ENCODE peak calls at places on chromosome 1, in ten cellular contexts. K is right lobe of liver, B is neural progenitor cell, L is mesendoderm, W is adipocyte, V is testis, D is body of pancreas, T is K562, J is HAP-1, X is cardiac muscle cell. I is an unnamed sample. For H3K36me3, the result is how much of the 10 kb centered on the place peaks cover.

GRCh38 chr1:42784946-42785693 is at the start of gene TMEM269:
- DNase-seq in K (peak), V (no peak), J (no peak), L (no peak), X (peak), T (no peak), W (peak), D (peak), B (no peak), I (peak)

GRCh38 chr1:110477041-110477440 is 26.1 kb downstream of the PROK1 start:
- DNase-seq in L (peak), X (peak), D (no peak), J (no peak), W (peak), K (no peak), V (peak), T (peak), B (no peak), I (no peak)

GRCh38 chr1:168637350-168637991 is 61.1 kb downstream of the XCL1 start:
- DNase-seq in V (peak), W (peak), T (peak), K (no peak), D (no peak), J (peak), B (peak), X (peak), L (peak), I (peak)

GRCh38 chr1:154529308-154529707 is 27.1 kb upstream of the SHE start:
- DNase-seq in X (no peak), V (no peak), L (no peak), T (no peak), K (no peak), B (no peak), J (no peak), D (no peak), W (no peak), I (no peak)

GRCh38 chr1:245108251-245108650 is 46.5 kb upstream of the KIF26B start:
- DNase-seq in J (no peak), B (no peak), K (no peak), D (no peak), T (no peak), L (no peak), V (peak), W (no peak), X (no peak), I (no peak)

GRCh38 chr1:240190881-240191385 is 99.2 kb downstream of the FMN2 start:
- DNase-seq in L (peak), W (peak), V (no peak), J (peak), B (peak), K (no peak), X (peak), D (no peak), T (no peak), I (peak)

GRCh38 chr1:157081717-157082116 is 17.9 kb downstream of the ETV3L start:
- DNase-seq in K (no peak), X (no peak), B (no peak), V (no peak), D (no peak), L (peak), J (no peak), W (no peak), T (no peak), I (peak)

GRCh38 chr1:29437946-29438345 is 201.6 kb downstream of the PTPRU start:
- DNase-seq in D (no peak), K (no peak), B (peak), X (no peak), J (no peak), V (no peak), T (no peak), W (no peak), L (peak), I (no peak)

GRCh38 chr1:218209351-218209861 is 75.7 kb upstream of the RRP15 start:
- DNase-seq in T (no peak), V (no peak), K (no peak), J (peak), W (peak), D (no peak), X (peak), B (no peak), L (no peak), I (no peak)

GRCh38 chr1:60589916-60590315 is 492.4 kb upstream of the NFIA start:
- DNase-seq in X (peak), D (no peak), K (no peak), B (no peak), J (no peak), T (no peak), V (peak), W (peak), L (no peak), I (no peak)

GRCh38 chr1:40210514-40211204 is 37.1 kb upstream of the TMCO2 start:
- DNase-seq in D (no peak), T (no peak), L (no peak), J (no peak), V (no peak), X (no peak), K (no peak), W (no peak), B (no peak), I (no peak)

GRCh38 chr1:227944066-227944930 is 3.4 kb downstream of the WNT9A start:
- DNase-seq in L (no peak), K (peak), D (no peak), J (no peak), W (no peak), X (no peak), B (no peak), V (peak), T (no peak), I (peak)

GRCh38 chr1:210200090-210200736 is 32.4 kb upstream of the SERTAD4 start:
- DNase-seq in B (no peak), J (no peak), D (no peak), T (no peak), X (no peak), K (no peak), V (no peak), L (no peak), W (no peak), I (no peak)

GRCh38 chr1:118185083-118185899 is at the start of gene SPAG17:
- DNase-seq in D (peak), K (peak), J (peak), L (peak), X (peak), B (peak), T (peak), V (peak), W (peak), I (peak)

GRCh38 chr1:66132324-66132723 is 339.6 kb downstream of the PDE4B start:
- DNase-seq in B (no peak), W (no peak), D (no peak), T (no peak), V (no peak), J (no peak), L (no peak), K (no peak), X (no peak), I (no peak)

GRCh38 chr1:192539450-192540132 is 36.0 kb upstream of the RGS1 start:
- DNase-seq in B (peak), J (peak), T (no peak), D (no peak), W (peak), V (no peak), K (no peak), L (peak), X (peak), I (no peak)

GRCh38 chr1:199084293-199084692 is 445.5 kb downstream of the PTPRC start:
- DNase-seq in L (peak), K (no peak), X (peak), D (no peak), J (no peak), W (peak), B (no peak), V (no peak), T (no peak), I (no peak)

GRCh38 chr1:67687649-67688048 is 2.6 kb downstream of the GADD45A start:
- DNase-seq in K (no peak), D (no peak), W (peak), T (no peak), L (peak), V (no peak), J (no peak), X (peak), B (no peak), I (no peak)

GRCh38 chr1:212466437-212466836 is 33.7 kb downstream of the NENF start:
- DNase-seq in K (no peak), J (no peak), W (no peak), B (no peak), V (no peak), D (no peak), X (no peak), T (no peak), L (no peak), I (no peak)

GRCh38 chr1:43348343-43348808 is 10.4 kb upstream of the CDC20 start:
- DNase-seq in V (no peak), W (no peak), K (no peak), T (no peak), J (no peak), B (no peak), X (peak), L (no peak), D (peak), I (no peak)

GRCh38 chr1:217078010-217078704 is 354.9 kb upstream of the ESRRG start:
- DNase-seq in L (peak), D (peak), K (no peak), V (no peak), W (no peak), B (peak), T (no peak), X (peak), J (no peak), I (peak)

GRCh38 chr1:145985129-145985501 is 11.3 kb downstream of the TXNIP start:
- DNase-seq in J (no peak), T (no peak), V (no peak), B (no peak), X (no peak), D (peak), K (no peak), W (no peak), L (no peak), I (no peak)

GRCh38 chr1:204335533-204335932 is 24.2 kb downstream of the PLEKHA6 start:
- DNase-seq in W (no peak), D (no peak), K (no peak), T (no peak), B (no peak), V (peak), L (no peak), X (no peak), J (no peak), I (no peak)

GRCh38 chr1:204338359-204338758 is 21.4 kb downstream of the PLEKHA6 start:
- DNase-seq in D (no peak), K (no peak), T (no peak), B (no peak), V (no peak), W (no peak), X (no peak), L (no peak), J (no peak), I (no peak)

GRCh38 chr1:204337583-204337982 is 22.1 kb downstream of the PLEKHA6 start:
- DNase-seq in D (no peak), T (no peak), B (no peak), W (no peak), L (no peak), J (no peak), X (no peak), K (no peak), V (no peak), I (no peak)

GRCh38 chr1:204336642-204337041 is 23.1 kb downstream of the PLEKHA6 start:
- DNase-seq in B (no peak), W (no peak), D (no peak), X (no peak), J (no peak), T (no peak), L (no peak), K (no peak), V (no peak), I (peak)

DNA sequence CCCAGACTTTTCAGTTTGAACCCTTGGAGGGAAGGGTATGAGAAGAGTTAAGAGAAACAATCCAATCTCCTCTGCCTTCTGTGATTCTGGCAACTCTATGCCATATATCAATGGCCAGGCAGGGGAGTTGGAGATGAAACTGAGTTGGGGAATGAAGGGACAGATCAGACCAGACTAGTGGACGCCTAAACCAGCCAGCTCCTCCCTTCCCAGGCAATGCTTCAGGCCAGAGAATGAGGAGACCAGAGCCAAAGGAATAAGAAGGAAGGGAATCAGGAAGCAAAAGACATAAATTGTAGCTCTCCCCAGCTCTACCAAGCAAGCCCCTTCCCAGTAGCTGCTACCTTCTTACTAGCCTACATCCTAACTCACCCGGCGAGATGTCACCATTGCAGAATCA is 22.7 kb downstream of the PLEKHA6 start:
- DNase-seq in W (no peak), V (no peak), J (no peak), B (no peak), D (no peak), K (no peak), L (no peak), T (no peak), X (no peak), I (no peak)
- H3K36me3 ChIP-seq in W (under half), V (under half), J (under half), B (under half), D (under half), K (under half), L (under half), T (under half), X (under half), I (under half)

DNA sequence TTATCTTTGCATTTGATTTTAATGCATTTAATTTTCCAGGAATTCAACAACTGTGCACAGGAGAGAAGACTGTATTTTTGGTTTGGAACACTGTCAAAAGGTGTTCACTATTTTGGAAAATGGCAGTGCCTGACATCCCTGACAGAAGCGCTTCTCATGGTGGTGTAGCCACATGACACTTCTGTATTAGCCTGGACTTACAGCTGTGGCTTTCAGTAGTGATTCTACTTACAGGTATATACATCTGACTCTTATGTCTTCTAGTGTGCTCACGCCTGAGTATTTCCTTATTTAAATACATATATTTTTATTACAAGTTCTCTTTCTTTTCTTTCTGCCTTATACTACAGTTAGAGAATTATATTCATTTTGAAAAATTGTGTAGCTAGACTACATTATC is 52.3 kb upstream of the C8B start:
- DNase-seq in D (no peak), T (no peak), X (no peak), J (no peak), K (no peak), W (no peak), V (no peak), B (no peak), L (no peak), I (no peak)
- H3K36me3 ChIP-seq in D (under half), T (under half), X (under half), J (under half), K (under half), W (under half), V (under half), B (under half), L (under half), I (under half)

DNA sequence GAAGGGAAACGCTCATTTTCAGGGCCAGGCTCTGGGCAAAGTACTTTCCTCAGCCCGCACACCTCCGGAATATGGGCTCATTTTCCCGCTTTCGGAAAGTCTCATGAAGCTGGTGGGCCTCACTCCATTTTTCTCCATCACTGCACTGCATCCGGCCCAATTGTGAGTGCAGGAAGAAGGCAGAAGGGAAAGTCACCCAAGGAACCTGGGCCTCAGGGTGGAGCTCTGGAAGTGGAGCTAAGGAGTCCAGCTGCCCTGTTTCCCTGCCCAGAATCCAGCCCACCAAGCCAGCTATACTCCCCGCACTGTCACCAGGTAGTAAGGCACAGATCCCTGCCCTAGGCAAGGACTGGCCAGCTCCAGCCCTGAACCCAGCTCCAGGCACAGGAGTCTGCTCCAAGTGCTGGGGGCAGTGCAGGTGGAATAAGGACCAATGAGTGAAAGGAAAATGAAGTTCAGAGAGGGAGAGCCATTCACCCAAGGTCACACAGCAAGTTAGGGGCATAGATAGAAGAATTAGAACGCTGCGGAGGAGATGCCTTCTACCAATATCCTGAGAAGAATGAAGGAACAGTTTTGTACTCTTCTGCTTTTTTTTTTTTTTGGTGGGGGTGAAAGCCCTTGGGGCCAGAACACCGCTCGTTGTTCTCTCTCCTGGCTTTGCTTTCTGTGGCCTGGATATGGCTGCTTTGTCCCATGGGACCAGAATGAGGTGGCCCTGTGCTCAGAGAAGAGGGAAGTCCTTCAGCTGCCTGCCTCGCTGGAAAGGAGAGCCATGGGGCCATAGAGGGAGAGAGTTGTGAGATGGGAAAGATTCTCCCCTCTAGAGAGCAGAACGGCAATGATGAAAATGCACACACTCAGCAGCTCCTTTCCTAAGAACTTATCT is 10.0 kb downstream of the LRP8 start:
- DNase-seq in B (no peak), T (no peak), V (no peak), D (no peak), J (no peak), L (no peak), W (no peak), X (no peak), K (no peak), I (no peak)
- H3K36me3 ChIP-seq in B (under half), T (half or more), V (under half), D (under half), J (under half), L (under half), W (under half), X (under half), K (under half), I (under half)

DNA sequence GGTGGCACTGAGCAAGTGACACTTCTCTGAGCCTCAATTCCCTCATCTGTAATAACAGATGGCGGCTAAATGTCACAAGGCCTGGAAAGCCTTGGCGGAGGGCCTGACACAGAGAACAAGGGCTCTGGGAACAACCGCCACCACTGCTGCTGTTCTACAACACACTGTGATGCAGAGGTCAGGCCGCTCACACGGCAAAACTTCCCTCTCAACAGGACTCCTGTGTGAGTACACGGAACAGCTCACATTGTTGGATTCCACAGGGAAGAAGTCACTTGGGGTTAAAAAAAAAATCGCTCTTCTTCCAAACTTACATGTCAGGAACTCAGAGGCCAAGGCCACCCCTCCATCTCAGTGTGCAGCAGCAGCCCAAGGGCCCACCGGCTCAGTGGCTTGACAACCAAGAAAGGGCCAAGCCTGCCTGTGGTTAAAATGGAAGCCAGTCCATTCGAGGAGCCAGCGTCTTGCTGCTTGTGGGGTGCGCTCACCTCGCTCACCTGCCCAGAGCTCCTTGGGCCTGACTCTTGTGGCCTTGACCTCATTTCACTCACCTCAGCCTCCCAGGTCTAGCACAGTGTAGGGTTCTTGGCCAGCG is 101.1 kb downstream of the RAVER2 start:
- DNase-seq in T (no peak), D (no peak), X (no peak), K (no peak), V (no peak), J (no peak), B (no peak), L (no peak), W (no peak), I (no peak)
- H3K36me3 ChIP-seq in T (half or more), D (under half), X (under half), K (half or more), V (under half), J (under half), B (under half), L (under half), W (half or more), I (under half)

GRCh38 chr1:1764876-1765478 is 13.3 kb downstream of the NADK start:
- DNase-seq in T (no peak), B (no peak), K (peak), J (no peak), V (no peak), W (no peak), X (no peak), L (no peak), D (no peak), I (no peak)
- H3K36me3 ChIP-seq in T (half or more), B (under half), K (under half), J (half or more), V (under half), W (half or more), X (under half), L (under half), D (under half), I (under half)

GRCh38 chr1:32948905-32949304 is 15.7 kb downstream of the RNF19B start:
- DNase-seq in X (no peak), K (no peak), W (no peak), V (no peak), B (no peak), T (no peak), D (peak), L (no peak), J (no peak), I (no peak)

GRCh38 chr1:32946413-32946812 is 18.2 kb downstream of the RNF19B start:
- DNase-seq in T (no peak), L (no peak), D (no peak), J (peak), B (no peak), W (no peak), X (no peak), V (no peak), K (no peak), I (no peak)

GRCh38 chr1:32948082-32948722 is 16.4 kb downstream of the RNF19B start:
- DNase-seq in J (no peak), K (no peak), L (no peak), B (no peak), V (no peak), T (no peak), D (no peak), W (no peak), X (no peak), I (no peak)

GRCh38 chr1:32947669-32948068 is 16.9 kb downstream of the RNF19B start:
- DNase-seq in T (no peak), V (no peak), J (no peak), D (no peak), B (no peak), W (no peak), X (no peak), K (no peak), L (peak), I (no peak)

DNA sequence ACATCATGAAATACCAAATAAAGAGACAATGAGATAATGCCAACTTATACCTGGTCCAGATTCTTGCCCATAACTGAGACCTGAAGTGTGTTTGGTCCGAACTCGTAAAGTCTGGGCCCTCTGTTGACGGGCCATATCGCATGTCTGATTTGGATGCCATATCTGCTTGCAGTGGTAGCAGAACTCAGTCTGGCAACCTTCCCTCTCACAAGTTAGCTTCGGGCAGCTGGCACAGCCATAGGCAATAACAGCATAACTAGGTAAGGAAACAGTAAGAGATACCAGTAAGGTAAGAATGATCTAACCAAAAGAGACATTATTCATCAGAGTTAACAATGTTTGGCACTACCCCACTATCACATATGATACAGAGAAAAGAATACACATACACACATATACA is 15.1 kb downstream of the RNF19B start:
- DNase-seq in D (peak), J (no peak), X (no peak), B (no peak), W (no peak), T (no peak), V (no peak), K (no peak), L (no peak), I (no peak)
- H3K36me3 ChIP-seq in D (under half), J (under half), X (under half), B (under half), W (under half), T (under half), V (under half), K (under half), L (under half), I (under half)

I was measured in H7.